ENCODE peak calls at places on chromosome 14, in six cellular contexts. One of them, this sample, is unnamed.

GRCh38 chr14:61526405-61527312 is 168.7 kb upstream of the HIF1A start:
- DNase-seq in tibial nerve: no peak
- DNase-seq in IMR-90: no peak
- DNase-seq in fibroblast of the aortic adventitia: no peak
- DNase-seq in MM.1S: no peak
- DNase-seq in bronchial epithelial cell: peak
- DNase-seq in this sample: no peak

GRCh38 chr14:64387232-64387737 is 868 bp upstream of the MTHFD1 start:
- DNase-seq in tibial nerve: no peak
- DNase-seq in IMR-90: peak
- DNase-seq in fibroblast of the aortic adventitia: no peak
- DNase-seq in MM.1S: no peak
- DNase-seq in bronchial epithelial cell: peak
- DNase-seq in this sample: peak

GRCh38 chr14:74459981-74460380 is 33.1 kb downstream of the NPC2 start:
- DNase-seq in tibial nerve: no peak
- DNase-seq in IMR-90: no peak
- DNase-seq in fibroblast of the aortic adventitia: no peak
- DNase-seq in MM.1S: no peak
- DNase-seq in bronchial epithelial cell: no peak
- DNase-seq in this sample: no peak

GRCh38 chr14:61636792-61637191 is 58.5 kb upstream of the HIF1A start:
- DNase-seq in tibial nerve: no peak
- DNase-seq in IMR-90: no peak
- DNase-seq in fibroblast of the aortic adventitia: no peak
- DNase-seq in MM.1S: no peak
- DNase-seq in bronchial epithelial cell: no peak
- DNase-seq in this sample: no peak

GRCh38 chr14:26856832-26857508 is 259.1 kb upstream of the NOVA1 start:
- DNase-seq in tibial nerve: no peak
- DNase-seq in IMR-90: no peak
- DNase-seq in fibroblast of the aortic adventitia: peak
- DNase-seq in MM.1S: no peak
- DNase-seq in bronchial epithelial cell: no peak
- DNase-seq in this sample: peak

GRCh38 chr14:55356913-55357312 is 54.7 kb downstream of the ATG14 start:
- DNase-seq in tibial nerve: no peak
- DNase-seq in IMR-90: no peak
- DNase-seq in fibroblast of the aortic adventitia: no peak
- DNase-seq in MM.1S: no peak
- DNase-seq in bronchial epithelial cell: peak
- DNase-seq in this sample: no peak

GRCh38 chr14:34331728-34332623 is 130.1 kb downstream of the SPTSSA start:
- DNase-seq in tibial nerve: peak
- DNase-seq in IMR-90: peak
- DNase-seq in fibroblast of the aortic adventitia: peak
- DNase-seq in MM.1S: peak
- DNase-seq in bronchial epithelial cell: peak
- DNase-seq in this sample: peak

GRCh38 chr14:52950898-52951729 is at the start of gene FERMT2:
- DNase-seq in tibial nerve: peak
- DNase-seq in IMR-90: peak
- DNase-seq in fibroblast of the aortic adventitia: peak
- DNase-seq in MM.1S: peak
- DNase-seq in bronchial epithelial cell: peak
- DNase-seq in this sample: peak

GRCh38 chr14:104051092-104051813 is 34.2 kb upstream of the ASPG start:
- DNase-seq in tibial nerve: no peak
- DNase-seq in IMR-90: no peak
- DNase-seq in fibroblast of the aortic adventitia: no peak
- DNase-seq in MM.1S: no peak
- DNase-seq in bronchial epithelial cell: no peak
- DNase-seq in this sample: no peak

GRCh38 chr14:93956514-93957332 is 19.6 kb downstream of the ASB2 start:
- DNase-seq in tibial nerve: no peak
- DNase-seq in IMR-90: no peak
- DNase-seq in fibroblast of the aortic adventitia: no peak
- DNase-seq in MM.1S: no peak
- DNase-seq in bronchial epithelial cell: no peak
- DNase-seq in this sample: no peak

GRCh38 chr14:63492391-63492790 is 50.8 kb downstream of the PPP2R5E start:
- DNase-seq in tibial nerve: no peak
- DNase-seq in IMR-90: peak
- DNase-seq in fibroblast of the aortic adventitia: peak
- DNase-seq in MM.1S: no peak
- DNase-seq in bronchial epithelial cell: peak
- DNase-seq in this sample: peak

GRCh38 chr14:92637228-92637627 is 111.2 kb downstream of the LGMN start:
- DNase-seq in tibial nerve: no peak
- DNase-seq in IMR-90: peak
- DNase-seq in fibroblast of the aortic adventitia: no peak
- DNase-seq in MM.1S: no peak
- DNase-seq in bronchial epithelial cell: no peak
- DNase-seq in this sample: peak

GRCh38 chr14:79629891-79630560 is 581.3 kb downstream of the DIO2 start:
- DNase-seq in tibial nerve: no peak
- DNase-seq in IMR-90: peak
- DNase-seq in fibroblast of the aortic adventitia: no peak
- DNase-seq in MM.1S: no peak
- DNase-seq in bronchial epithelial cell: peak
- DNase-seq in this sample: peak

GRCh38 chr14:71373773-71374172 is 466.5 kb downstream of the PCNX1 start:
- DNase-seq in tibial nerve: no peak
- DNase-seq in IMR-90: no peak
- DNase-seq in fibroblast of the aortic adventitia: no peak
- DNase-seq in MM.1S: no peak
- DNase-seq in bronchial epithelial cell: no peak
- DNase-seq in this sample: no peak

GRCh38 chr14:57291692-57292647 is 23.2 kb downstream of the AP5M1 start:
- DNase-seq in tibial nerve: no peak
- DNase-seq in IMR-90: no peak
- DNase-seq in fibroblast of the aortic adventitia: no peak
- DNase-seq in MM.1S: no peak
- DNase-seq in bronchial epithelial cell: no peak
- DNase-seq in this sample: no peak

GRCh38 chr14:91484744-91485143 is 25.4 kb downstream of the PPP4R3A start:
- DNase-seq in tibial nerve: no peak
- DNase-seq in IMR-90: no peak
- DNase-seq in fibroblast of the aortic adventitia: no peak
- DNase-seq in MM.1S: no peak
- DNase-seq in bronchial epithelial cell: no peak
- DNase-seq in this sample: no peak

GRCh38 chr14:61699092-61699491 is 3.8 kb downstream of the HIF1A start:
- DNase-seq in tibial nerve: no peak
- DNase-seq in IMR-90: no peak
- DNase-seq in fibroblast of the aortic adventitia: peak
- DNase-seq in MM.1S: no peak
- DNase-seq in bronchial epithelial cell: no peak
- DNase-seq in this sample: peak

GRCh38 chr14:51092965-51093364 is 1.9 kb downstream of the TRIM9 start:
- DNase-seq in tibial nerve: no peak
- DNase-seq in IMR-90: no peak
- DNase-seq in fibroblast of the aortic adventitia: no peak
- DNase-seq in MM.1S: no peak
- DNase-seq in bronchial epithelial cell: no peak
- DNase-seq in this sample: no peak

GRCh38 chr14:63952053-63952932 is 99.5 kb downstream of the SYNE2 start:
- DNase-seq in tibial nerve: no peak
- DNase-seq in IMR-90: no peak
- DNase-seq in fibroblast of the aortic adventitia: no peak
- DNase-seq in MM.1S: no peak
- DNase-seq in bronchial epithelial cell: no peak
- DNase-seq in this sample: no peak

GRCh38 chr14:103408491-103409155 is 23.4 kb downstream of the MARK3 start:
- DNase-seq in tibial nerve: no peak
- DNase-seq in IMR-90: peak
- DNase-seq in fibroblast of the aortic adventitia: no peak
- DNase-seq in MM.1S: no peak
- DNase-seq in bronchial epithelial cell: no peak
- DNase-seq in this sample: peak

GRCh38 chr14:61322011-61322798 is 826 bp downstream of the PRKCH start:
- DNase-seq in tibial nerve: no peak
- DNase-seq in IMR-90: no peak
- DNase-seq in fibroblast of the aortic adventitia: no peak
- DNase-seq in MM.1S: no peak
- DNase-seq in bronchial epithelial cell: no peak
- DNase-seq in this sample: no peak

GRCh38 chr14:51604078-51604477 is 47.6 kb upstream of the FRMD6 start:
- DNase-seq in tibial nerve: no peak
- DNase-seq in IMR-90: peak
- DNase-seq in fibroblast of the aortic adventitia: peak
- DNase-seq in MM.1S: no peak
- DNase-seq in bronchial epithelial cell: no peak
- DNase-seq in this sample: peak

GRCh38 chr14:93959239-93960107 is 16.9 kb downstream of the ASB2 start:
- DNase-seq in tibial nerve: no peak
- DNase-seq in IMR-90: peak
- DNase-seq in fibroblast of the aortic adventitia: peak
- DNase-seq in MM.1S: peak
- DNase-seq in bronchial epithelial cell: peak
- DNase-seq in this sample: peak

GRCh38 chr14:22847661-22848341 is 11.4 kb downstream of the MMP14 start:
- DNase-seq in tibial nerve: no peak
- DNase-seq in IMR-90: peak
- DNase-seq in fibroblast of the aortic adventitia: peak
- DNase-seq in MM.1S: no peak
- DNase-seq in bronchial epithelial cell: no peak
- DNase-seq in this sample: peak
- TF ChIP-seq CTCF in tibial nerve: no peak
- TF ChIP-seq CTCF in IMR-90: peak
- TF ChIP-seq CTCF in fibroblast of the aortic adventitia: peak
- TF ChIP-seq CTCF in MM.1S: no peak
- TF ChIP-seq CTCF in bronchial epithelial cell: peak
- TF ChIP-seq CTCF in this sample: no peak

GRCh38 chr14:68820999-68821683 is 28.3 kb upstream of the ZFP36L1 start:
- DNase-seq in tibial nerve: no peak
- DNase-seq in IMR-90: no peak
- DNase-seq in fibroblast of the aortic adventitia: no peak
- DNase-seq in MM.1S: no peak
- DNase-seq in bronchial epithelial cell: no peak
- DNase-seq in this sample: no peak
- H3K4me3 ChIP-seq in tibial nerve: no peak
- H3K4me3 ChIP-seq in IMR-90: no peak
- H3K4me3 ChIP-seq in fibroblast of the aortic adventitia: no peak
- H3K4me3 ChIP-seq in MM.1S: no peak
- H3K4me3 ChIP-seq in bronchial epithelial cell: no peak
- H3K4me3 ChIP-seq in this sample: no peak

GRCh38 chr14:100900837-100901390 is 2.6 kb downstream of the RTL1 start:
- DNase-seq in tibial nerve: no peak
- DNase-seq in IMR-90: no peak
- DNase-seq in fibroblast of the aortic adventitia: no peak
- DNase-seq in MM.1S: no peak
- DNase-seq in bronchial epithelial cell: no peak
- DNase-seq in this sample: peak
- TF ChIP-seq CTCF in tibial nerve: no peak
- TF ChIP-seq CTCF in IMR-90: peak
- TF ChIP-seq CTCF in fibroblast of the aortic adventitia: peak
- TF ChIP-seq CTCF in MM.1S: no peak
- TF ChIP-seq CTCF in bronchial epithelial cell: peak
- TF ChIP-seq CTCF in this sample: no peak

DNA sequence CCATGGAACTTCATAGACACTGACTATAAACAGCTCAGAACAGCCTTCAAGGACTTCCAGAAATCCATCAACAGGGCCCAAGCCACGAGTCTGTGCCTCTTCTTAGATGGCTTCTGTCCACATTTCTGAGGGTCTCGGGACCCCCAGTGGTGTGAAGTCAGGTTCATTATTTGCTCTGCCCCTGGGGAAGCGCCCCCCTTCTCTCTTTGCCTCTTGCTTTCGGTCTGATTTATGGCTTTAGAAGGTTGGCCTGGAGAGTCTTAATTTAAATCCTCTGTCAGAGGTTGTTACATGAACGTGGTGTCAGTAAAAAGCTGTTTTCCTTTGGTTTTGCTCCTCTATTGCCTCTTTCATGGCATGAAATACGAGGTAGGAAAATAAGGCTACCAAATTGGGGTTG is 129.2 kb downstream of the SMOC1 start:
- DNase-seq in tibial nerve: no peak
- DNase-seq in IMR-90: no peak
- DNase-seq in fibroblast of the aortic adventitia: no peak
- DNase-seq in MM.1S: no peak
- DNase-seq in bronchial epithelial cell: no peak
- DNase-seq in this sample: no peak
- H3K4me3 ChIP-seq in tibial nerve: no peak
- H3K4me3 ChIP-seq in IMR-90: no peak
- H3K4me3 ChIP-seq in fibroblast of the aortic adventitia: no peak
- H3K4me3 ChIP-seq in MM.1S: no peak
- H3K4me3 ChIP-seq in bronchial epithelial cell: no peak
- H3K4me3 ChIP-seq in this sample: no peak

GRCh38 chr14:76472199-76472723 is 96.3 kb downstream of the ESRRB start:
- DNase-seq in tibial nerve: no peak
- DNase-seq in IMR-90: no peak
- DNase-seq in fibroblast of the aortic adventitia: no peak
- DNase-seq in MM.1S: no peak
- DNase-seq in bronchial epithelial cell: no peak
- DNase-seq in this sample: no peak

GRCh38 chr14:76467843-76468242 is 91.9 kb downstream of the ESRRB start:
- DNase-seq in tibial nerve: no peak
- DNase-seq in IMR-90: no peak
- DNase-seq in fibroblast of the aortic adventitia: no peak
- DNase-seq in MM.1S: no peak
- DNase-seq in bronchial epithelial cell: no peak
- DNase-seq in this sample: no peak

GRCh38 chr14:76473381-76474263 is 97.7 kb downstream of the ESRRB start:
- DNase-seq in tibial nerve: no peak
- DNase-seq in IMR-90: peak
- DNase-seq in fibroblast of the aortic adventitia: peak
- DNase-seq in MM.1S: no peak
- DNase-seq in bronchial epithelial cell: peak
- DNase-seq in this sample: no peak
- TF ChIP-seq CTCF in tibial nerve: no peak
- TF ChIP-seq CTCF in IMR-90: no peak
- TF ChIP-seq CTCF in fibroblast of the aortic adventitia: peak
- TF ChIP-seq CTCF in MM.1S: no peak
- TF ChIP-seq CTCF in bronchial epithelial cell: peak
- TF ChIP-seq CTCF in this sample: no peak

This sample was measured in fibroblast of pulmonary artery.